ENCODE peak calls at places on chromosomes 6 and 20, in ten cellular contexts. One of them, this sample, is unnamed.

GRCh38 chr20:45114465-45115385 is at the start of gene WFDC5:
- DNase-seq in stimulated activated CD4-positive, alpha-beta T cell treated with anti-CD3 and anti-CD28 coated beads, Interleukin-4, amount 100 ng/mL, for 1 hour: no peak
- DNase-seq in substantia nigra: no peak
- DNase-seq in AG09319: no peak
- DNase-seq in left ventricle myocardium inferior: no peak
- DNase-seq in NCI-H345: no peak
- DNase-seq in activated CD4-positive, alpha-beta memory T cell treated with anti-CD3 and anti-CD28 coated beads for 36 hours: peak
- DNase-seq in amniotic stem cell: no peak
- DNase-seq in OCI-M1: no peak
- DNase-seq in NCI-H446: no peak
- DNase-seq in this sample: no peak

GRCh38 chr6:65819152-65819551 is 112.1 kb upstream of the EYS start:
- DNase-seq in stimulated activated CD4-positive, alpha-beta T cell treated with anti-CD3 and anti-CD28 coated beads, Interleukin-4, amount 100 ng/mL, for 1 hour: no peak
- DNase-seq in substantia nigra: no peak
- DNase-seq in AG09319: no peak
- DNase-seq in left ventricle myocardium inferior: no peak
- DNase-seq in NCI-H345: no peak
- DNase-seq in activated CD4-positive, alpha-beta memory T cell treated with anti-CD3 and anti-CD28 coated beads for 36 hours: no peak
- DNase-seq in amniotic stem cell: no peak
- DNase-seq in OCI-M1: peak
- DNase-seq in NCI-H446: no peak
- DNase-seq in this sample: no peak

GRCh38 chr20:63956664-63957003 is 418 bp upstream of the UCKL1 start:
- DNase-seq in stimulated activated CD4-positive, alpha-beta T cell treated with anti-CD3 and anti-CD28 coated beads, Interleukin-4, amount 100 ng/mL, for 1 hour: no peak
- DNase-seq in substantia nigra: no peak
- DNase-seq in AG09319: no peak
- DNase-seq in left ventricle myocardium inferior: no peak
- DNase-seq in NCI-H345: no peak
- DNase-seq in activated CD4-positive, alpha-beta memory T cell treated with anti-CD3 and anti-CD28 coated beads for 36 hours: no peak
- DNase-seq in amniotic stem cell: no peak
- DNase-seq in OCI-M1: no peak
- DNase-seq in NCI-H446: no peak
- DNase-seq in this sample: no peak

GRCh38 chr6:118808794-118809668 is 84.9 kb upstream of the ASF1A start:
- DNase-seq in stimulated activated CD4-positive, alpha-beta T cell treated with anti-CD3 and anti-CD28 coated beads, Interleukin-4, amount 100 ng/mL, for 1 hour: no peak
- DNase-seq in substantia nigra: no peak
- DNase-seq in AG09319: no peak
- DNase-seq in left ventricle myocardium inferior: no peak
- DNase-seq in NCI-H345: no peak
- DNase-seq in activated CD4-positive, alpha-beta memory T cell treated with anti-CD3 and anti-CD28 coated beads for 36 hours: peak
- DNase-seq in amniotic stem cell: no peak
- DNase-seq in OCI-M1: peak
- DNase-seq in NCI-H446: no peak
- DNase-seq in this sample: no peak

GRCh38 chr6:2795960-2796359 is 30.8 kb downstream of the WRNIP1 start:
- DNase-seq in stimulated activated CD4-positive, alpha-beta T cell treated with anti-CD3 and anti-CD28 coated beads, Interleukin-4, amount 100 ng/mL, for 1 hour: no peak
- DNase-seq in substantia nigra: no peak
- DNase-seq in AG09319: no peak
- DNase-seq in left ventricle myocardium inferior: no peak
- DNase-seq in NCI-H345: no peak
- DNase-seq in activated CD4-positive, alpha-beta memory T cell treated with anti-CD3 and anti-CD28 coated beads for 36 hours: peak
- DNase-seq in amniotic stem cell: no peak
- DNase-seq in OCI-M1: no peak
- DNase-seq in NCI-H446: no peak
- DNase-seq in this sample: no peak

GRCh38 chr6:33073431-33073871 is at the start of gene HLA-DPA1:
- DNase-seq in stimulated activated CD4-positive, alpha-beta T cell treated with anti-CD3 and anti-CD28 coated beads, Interleukin-4, amount 100 ng/mL, for 1 hour: no peak
- DNase-seq in substantia nigra: no peak
- DNase-seq in AG09319: no peak
- DNase-seq in left ventricle myocardium inferior: no peak
- DNase-seq in NCI-H345: no peak
- DNase-seq in activated CD4-positive, alpha-beta memory T cell treated with anti-CD3 and anti-CD28 coated beads for 36 hours: peak
- DNase-seq in amniotic stem cell: no peak
- DNase-seq in OCI-M1: peak
- DNase-seq in NCI-H446: no peak
- DNase-seq in this sample: no peak

GRCh38 chr6:24614648-24615047 is 31.3 kb downstream of the KIAA0319 start:
- DNase-seq in stimulated activated CD4-positive, alpha-beta T cell treated with anti-CD3 and anti-CD28 coated beads, Interleukin-4, amount 100 ng/mL, for 1 hour: no peak
- DNase-seq in substantia nigra: no peak
- DNase-seq in AG09319: no peak
- DNase-seq in left ventricle myocardium inferior: no peak
- DNase-seq in NCI-H345: no peak
- DNase-seq in activated CD4-positive, alpha-beta memory T cell treated with anti-CD3 and anti-CD28 coated beads for 36 hours: no peak
- DNase-seq in amniotic stem cell: no peak
- DNase-seq in OCI-M1: no peak
- DNase-seq in NCI-H446: no peak
- DNase-seq in this sample: no peak

GRCh38 chr20:24465730-24466129 is 3.7 kb upstream of the SYNDIG1 start:
- DNase-seq in stimulated activated CD4-positive, alpha-beta T cell treated with anti-CD3 and anti-CD28 coated beads, Interleukin-4, amount 100 ng/mL, for 1 hour: no peak
- DNase-seq in substantia nigra: no peak
- DNase-seq in AG09319: no peak
- DNase-seq in left ventricle myocardium inferior: peak
- DNase-seq in NCI-H345: no peak
- DNase-seq in activated CD4-positive, alpha-beta memory T cell treated with anti-CD3 and anti-CD28 coated beads for 36 hours: no peak
- DNase-seq in amniotic stem cell: no peak
- DNase-seq in OCI-M1: no peak
- DNase-seq in NCI-H446: peak
- DNase-seq in this sample: no peak

This sample was measured in effector CD8-positive, alpha-beta T cell.